ENCODE peak calls at places on chromosomes 4 and X, in nine cellular contexts. One of them, this sample, is unnamed.

GRCh38 chrX:141701081-141701480 is 2.5 kb upstream of the SPANXD start:
- DNase-seq in upper lobe of right lung: no peak
- DNase-seq in AG10803: no peak
- DNase-seq in SK-N-MC: no peak
- DNase-seq in NCI-H226: peak; percentile 35
- DNase-seq in stimulated activated CD8-positive, alpha-beta memory T cell treated with anti-CD3 and anti-CD28 coated beads, Interleukin-7, amount 100 ng/mL, for 4 hours: no peak
- DNase-seq in CD8-positive, alpha-beta T cell: no peak
- DNase-seq in activated CD4-positive, alpha-beta T cell treated with anti-CD3 and anti-CD28 coated beads for 36 hours: no peak
- DNase-seq in T-cell: no peak
- DNase-seq in this sample: no peak

GRCh38 chr4:3530051-3530450 is 2.2 kb downstream of the LRPAP1 start:
- DNase-seq in NCI-H226: no peak
- DNase-seq in SK-N-MC: no peak
- DNase-seq in activated CD4-positive, alpha-beta T cell treated with anti-CD3 and anti-CD28 coated beads for 36 hours: no peak
- DNase-seq in upper lobe of right lung: no peak
- DNase-seq in AG10803: no peak
- DNase-seq in CD8-positive, alpha-beta T cell: no peak
- DNase-seq in T-cell: no peak
- DNase-seq in stimulated activated CD8-positive, alpha-beta memory T cell treated with anti-CD3 and anti-CD28 coated beads, Interleukin-7, amount 100 ng/mL, for 4 hours: no peak
- DNase-seq in this sample: no peak

GRCh38 chrX:15204130-15204751 is 65.6 kb downstream of the ASB9 start:
- DNase-seq in upper lobe of right lung: no peak
- DNase-seq in T-cell: no peak
- DNase-seq in CD8-positive, alpha-beta T cell: no peak
- DNase-seq in AG10803: no peak
- DNase-seq in activated CD4-positive, alpha-beta T cell treated with anti-CD3 and anti-CD28 coated beads for 36 hours: peak; percentile 5
- DNase-seq in NCI-H226: no peak
- DNase-seq in SK-N-MC: no peak
- DNase-seq in stimulated activated CD8-positive, alpha-beta memory T cell treated with anti-CD3 and anti-CD28 coated beads, Interleukin-7, amount 100 ng/mL, for 4 hours: no peak
- DNase-seq in this sample: no peak

GRCh38 chr4:169565606-169566351 is 46.6 kb downstream of the NEK1 start:
- DNase-seq in upper lobe of right lung: no peak
- DNase-seq in SK-N-MC: no peak
- DNase-seq in CD8-positive, alpha-beta T cell: no peak
- DNase-seq in NCI-H226: no peak
- DNase-seq in stimulated activated CD8-positive, alpha-beta memory T cell treated with anti-CD3 and anti-CD28 coated beads, Interleukin-7, amount 100 ng/mL, for 4 hours: no peak
- DNase-seq in T-cell: no peak
- DNase-seq in AG10803: no peak
- DNase-seq in activated CD4-positive, alpha-beta T cell treated with anti-CD3 and anti-CD28 coated beads for 36 hours: no peak
- DNase-seq in this sample: no peak

GRCh38 chr4:157095716-157096115 is 19.8 kb downstream of the GLRB start:
- DNase-seq in SK-N-MC: no peak
- DNase-seq in activated CD4-positive, alpha-beta T cell treated with anti-CD3 and anti-CD28 coated beads for 36 hours: no peak
- DNase-seq in AG10803: no peak
- DNase-seq in T-cell: no peak
- DNase-seq in NCI-H226: no peak
- DNase-seq in stimulated activated CD8-positive, alpha-beta memory T cell treated with anti-CD3 and anti-CD28 coated beads, Interleukin-7, amount 100 ng/mL, for 4 hours: no peak
- DNase-seq in CD8-positive, alpha-beta T cell: no peak
- DNase-seq in upper lobe of right lung: no peak
- DNase-seq in this sample: no peak

GRCh38 chr4:113397114-113397701 is 347.8 kb downstream of the ANK2 start:
- DNase-seq in activated CD4-positive, alpha-beta T cell treated with anti-CD3 and anti-CD28 coated beads for 36 hours: no peak
- DNase-seq in NCI-H226: no peak
- DNase-seq in stimulated activated CD8-positive, alpha-beta memory T cell treated with anti-CD3 and anti-CD28 coated beads, Interleukin-7, amount 100 ng/mL, for 4 hours: no peak
- DNase-seq in T-cell: no peak
- DNase-seq in CD8-positive, alpha-beta T cell: no peak
- DNase-seq in upper lobe of right lung: no peak
- DNase-seq in AG10803: peak; percentile 92
- DNase-seq in SK-N-MC: no peak
- DNase-seq in this sample: no peak

GRCh38 chr4:141890279-141890678 is 253.9 kb downstream of the IL15 start:
- DNase-seq in SK-N-MC: no peak
- DNase-seq in T-cell: no peak
- DNase-seq in CD8-positive, alpha-beta T cell: no peak
- DNase-seq in NCI-H226: peak; percentile 14
- DNase-seq in stimulated activated CD8-positive, alpha-beta memory T cell treated with anti-CD3 and anti-CD28 coated beads, Interleukin-7, amount 100 ng/mL, for 4 hours: no peak
- DNase-seq in upper lobe of right lung: no peak
- DNase-seq in activated CD4-positive, alpha-beta T cell treated with anti-CD3 and anti-CD28 coated beads for 36 hours: no peak
- DNase-seq in AG10803: no peak
- DNase-seq in this sample: no peak

GRCh38 chrX:72026341-72027023 is 105.2 kb downstream of the RTL5 start:
- DNase-seq in T-cell: no peak
- DNase-seq in stimulated activated CD8-positive, alpha-beta memory T cell treated with anti-CD3 and anti-CD28 coated beads, Interleukin-7, amount 100 ng/mL, for 4 hours: no peak
- DNase-seq in activated CD4-positive, alpha-beta T cell treated with anti-CD3 and anti-CD28 coated beads for 36 hours: peak; percentile 27
- DNase-seq in NCI-H226: no peak
- DNase-seq in AG10803: no peak
- DNase-seq in CD8-positive, alpha-beta T cell: no peak
- DNase-seq in SK-N-MC: no peak
- DNase-seq in upper lobe of right lung: no peak
- DNase-seq in this sample: no peak

GRCh38 chrX:155612312-155613224 is at the start of gene TMLHE:
- DNase-seq in CD8-positive, alpha-beta T cell: peak; percentile 50
- DNase-seq in upper lobe of right lung: peak; percentile 77
- DNase-seq in T-cell: peak; percentile 52
- DNase-seq in SK-N-MC: no peak
- DNase-seq in stimulated activated CD8-positive, alpha-beta memory T cell treated with anti-CD3 and anti-CD28 coated beads, Interleukin-7, amount 100 ng/mL, for 4 hours: peak; percentile 50
- DNase-seq in AG10803: peak; percentile 57
- DNase-seq in NCI-H226: peak; percentile 18
- DNase-seq in activated CD4-positive, alpha-beta T cell treated with anti-CD3 and anti-CD28 coated beads for 36 hours: peak; percentile 82
- DNase-seq in this sample: no peak

GRCh38 chr4:173146456-173146855 is 22.2 kb upstream of the GALNT7 start:
- DNase-seq in T-cell: no peak
- DNase-seq in CD8-positive, alpha-beta T cell: no peak
- DNase-seq in stimulated activated CD8-positive, alpha-beta memory T cell treated with anti-CD3 and anti-CD28 coated beads, Interleukin-7, amount 100 ng/mL, for 4 hours: no peak
- DNase-seq in NCI-H226: peak; percentile 9
- DNase-seq in AG10803: no peak
- DNase-seq in activated CD4-positive, alpha-beta T cell treated with anti-CD3 and anti-CD28 coated beads for 36 hours: no peak
- DNase-seq in SK-N-MC: no peak
- DNase-seq in upper lobe of right lung: no peak
- DNase-seq in this sample: no peak

GRCh38 chrX:139120760-139121159 is 409.2 kb upstream of the FGF13 start:
- DNase-seq in AG10803: peak; percentile 34
- DNase-seq in stimulated activated CD8-positive, alpha-beta memory T cell treated with anti-CD3 and anti-CD28 coated beads, Interleukin-7, amount 100 ng/mL, for 4 hours: no peak
- DNase-seq in T-cell: no peak
- DNase-seq in NCI-H226: no peak
- DNase-seq in CD8-positive, alpha-beta T cell: no peak
- DNase-seq in SK-N-MC: no peak
- DNase-seq in activated CD4-positive, alpha-beta T cell treated with anti-CD3 and anti-CD28 coated beads for 36 hours: no peak
- DNase-seq in upper lobe of right lung: no peak
- DNase-seq in this sample: no peak

GRCh38 chrX:121949041-121949760 is 901.8 kb downstream of the GLUD2 start:
- DNase-seq in T-cell: no peak
- DNase-seq in upper lobe of right lung: no peak
- DNase-seq in stimulated activated CD8-positive, alpha-beta memory T cell treated with anti-CD3 and anti-CD28 coated beads, Interleukin-7, amount 100 ng/mL, for 4 hours: no peak
- DNase-seq in NCI-H226: no peak
- DNase-seq in SK-N-MC: no peak
- DNase-seq in CD8-positive, alpha-beta T cell: no peak
- DNase-seq in activated CD4-positive, alpha-beta T cell treated with anti-CD3 and anti-CD28 coated beads for 36 hours: no peak
- DNase-seq in AG10803: peak; percentile 58
- DNase-seq in this sample: no peak

GRCh38 chr4:92968556-92968955 is 664.8 kb downstream of the GRID2 start:
- DNase-seq in T-cell: no peak
- DNase-seq in stimulated activated CD8-positive, alpha-beta memory T cell treated with anti-CD3 and anti-CD28 coated beads, Interleukin-7, amount 100 ng/mL, for 4 hours: no peak
- DNase-seq in SK-N-MC: peak; percentile 47
- DNase-seq in upper lobe of right lung: no peak
- DNase-seq in activated CD4-positive, alpha-beta T cell treated with anti-CD3 and anti-CD28 coated beads for 36 hours: no peak
- DNase-seq in NCI-H226: no peak
- DNase-seq in CD8-positive, alpha-beta T cell: no peak
- DNase-seq in AG10803: no peak
- DNase-seq in this sample: no peak

GRCh38 chr4:57249083-57249482 is 138.9 kb upstream of the IGFBP7 start:
- DNase-seq in stimulated activated CD8-positive, alpha-beta memory T cell treated with anti-CD3 and anti-CD28 coated beads, Interleukin-7, amount 100 ng/mL, for 4 hours: no peak
- DNase-seq in T-cell: no peak
- DNase-seq in SK-N-MC: no peak
- DNase-seq in activated CD4-positive, alpha-beta T cell treated with anti-CD3 and anti-CD28 coated beads for 36 hours: no peak
- DNase-seq in AG10803: no peak
- DNase-seq in CD8-positive, alpha-beta T cell: no peak
- DNase-seq in upper lobe of right lung: no peak
- DNase-seq in NCI-H226: peak; percentile 82
- DNase-seq in this sample: peak; percentile 38

GRCh38 chrX:153828308-153828707 is 2.0 kb downstream of the PDZD4 start:
- DNase-seq in stimulated activated CD8-positive, alpha-beta memory T cell treated with anti-CD3 and anti-CD28 coated beads, Interleukin-7, amount 100 ng/mL, for 4 hours: no peak
- DNase-seq in activated CD4-positive, alpha-beta T cell treated with anti-CD3 and anti-CD28 coated beads for 36 hours: no peak
- DNase-seq in AG10803: no peak
- DNase-seq in T-cell: no peak
- DNase-seq in upper lobe of right lung: no peak
- DNase-seq in CD8-positive, alpha-beta T cell: no peak
- DNase-seq in NCI-H226: no peak
- DNase-seq in SK-N-MC: no peak
- DNase-seq in this sample: no peak

GRCh38 chr4:86594559-86595425 is 677 bp downstream of the PTPN13 start:
- DNase-seq in activated CD4-positive, alpha-beta T cell treated with anti-CD3 and anti-CD28 coated beads for 36 hours: peak; percentile 46
- DNase-seq in AG10803: peak; percentile 99
- DNase-seq in T-cell: no peak
- DNase-seq in NCI-H226: peak; percentile 22
- DNase-seq in upper lobe of right lung: peak; percentile 67
- DNase-seq in stimulated activated CD8-positive, alpha-beta memory T cell treated with anti-CD3 and anti-CD28 coated beads, Interleukin-7, amount 100 ng/mL, for 4 hours: peak; percentile 0
- DNase-seq in SK-N-MC: peak; percentile 91
- DNase-seq in CD8-positive, alpha-beta T cell: no peak
- DNase-seq in this sample: no peak

GRCh38 chrX:47093248-47093647 is 15.0 kb downstream of the RGN start:
- DNase-seq in T-cell: no peak
- DNase-seq in upper lobe of right lung: no peak
- DNase-seq in NCI-H226: no peak
- DNase-seq in SK-N-MC: no peak
- DNase-seq in stimulated activated CD8-positive, alpha-beta memory T cell treated with anti-CD3 and anti-CD28 coated beads, Interleukin-7, amount 100 ng/mL, for 4 hours: no peak
- DNase-seq in activated CD4-positive, alpha-beta T cell treated with anti-CD3 and anti-CD28 coated beads for 36 hours: peak; percentile 10
- DNase-seq in AG10803: peak; percentile 31
- DNase-seq in CD8-positive, alpha-beta T cell: no peak
- DNase-seq in this sample: peak; percentile 8

GRCh38 chrX:131979116-131979515 is 44.0 kb upstream of the STK26 start:
- DNase-seq in AG10803: no peak
- DNase-seq in CD8-positive, alpha-beta T cell: no peak
- DNase-seq in stimulated activated CD8-positive, alpha-beta memory T cell treated with anti-CD3 and anti-CD28 coated beads, Interleukin-7, amount 100 ng/mL, for 4 hours: no peak
- DNase-seq in T-cell: no peak
- DNase-seq in NCI-H226: no peak
- DNase-seq in SK-N-MC: no peak
- DNase-seq in upper lobe of right lung: no peak
- DNase-seq in activated CD4-positive, alpha-beta T cell treated with anti-CD3 and anti-CD28 coated beads for 36 hours: no peak
- DNase-seq in this sample: no peak

GRCh38 chr4:92012899-92013867 is 290.6 kb upstream of the GRID2 start:
- DNase-seq in CD8-positive, alpha-beta T cell: no peak
- DNase-seq in activated CD4-positive, alpha-beta T cell treated with anti-CD3 and anti-CD28 coated beads for 36 hours: no peak
- DNase-seq in NCI-H226: no peak
- DNase-seq in AG10803: no peak
- DNase-seq in stimulated activated CD8-positive, alpha-beta memory T cell treated with anti-CD3 and anti-CD28 coated beads, Interleukin-7, amount 100 ng/mL, for 4 hours: no peak
- DNase-seq in T-cell: no peak
- DNase-seq in SK-N-MC: no peak
- DNase-seq in upper lobe of right lung: no peak
- DNase-seq in this sample: no peak

GRCh38 chrX:63488546-63489373 is 137.6 kb upstream of the SPIN4 start:
- DNase-seq in activated CD4-positive, alpha-beta T cell treated with anti-CD3 and anti-CD28 coated beads for 36 hours: no peak
- DNase-seq in AG10803: no peak
- DNase-seq in upper lobe of right lung: no peak
- DNase-seq in NCI-H226: no peak
- DNase-seq in CD8-positive, alpha-beta T cell: no peak
- DNase-seq in SK-N-MC: no peak
- DNase-seq in T-cell: no peak
- DNase-seq in stimulated activated CD8-positive, alpha-beta memory T cell treated with anti-CD3 and anti-CD28 coated beads, Interleukin-7, amount 100 ng/mL, for 4 hours: no peak
- DNase-seq in this sample: no peak

GRCh38 chr4:89496851-89497250 is 189.3 kb upstream of the GPRIN3 start:
- DNase-seq in activated CD4-positive, alpha-beta T cell treated with anti-CD3 and anti-CD28 coated beads for 36 hours: no peak
- DNase-seq in T-cell: no peak
- DNase-seq in stimulated activated CD8-positive, alpha-beta memory T cell treated with anti-CD3 and anti-CD28 coated beads, Interleukin-7, amount 100 ng/mL, for 4 hours: no peak
- DNase-seq in CD8-positive, alpha-beta T cell: no peak
- DNase-seq in SK-N-MC: no peak
- DNase-seq in AG10803: peak; percentile 75
- DNase-seq in upper lobe of right lung: no peak
- DNase-seq in NCI-H226: peak; percentile 29
- DNase-seq in this sample: no peak

GRCh38 chr4:48985976-48986653 is at the start of gene CWH43:
- DNase-seq in stimulated activated CD8-positive, alpha-beta memory T cell treated with anti-CD3 and anti-CD28 coated beads, Interleukin-7, amount 100 ng/mL, for 4 hours: no peak
- DNase-seq in SK-N-MC: no peak
- DNase-seq in activated CD4-positive, alpha-beta T cell treated with anti-CD3 and anti-CD28 coated beads for 36 hours: peak; percentile 8
- DNase-seq in upper lobe of right lung: peak; percentile 61
- DNase-seq in AG10803: no peak
- DNase-seq in T-cell: no peak
- DNase-seq in CD8-positive, alpha-beta T cell: no peak
- DNase-seq in NCI-H226: no peak
- DNase-seq in this sample: no peak

GRCh38 chr4:153112071-153112460 is 92.2 kb upstream of the TRIM2 start:
- DNase-seq in SK-N-MC: no peak
- DNase-seq in activated CD4-positive, alpha-beta T cell treated with anti-CD3 and anti-CD28 coated beads for 36 hours: peak; percentile 49
- DNase-seq in stimulated activated CD8-positive, alpha-beta memory T cell treated with anti-CD3 and anti-CD28 coated beads, Interleukin-7, amount 100 ng/mL, for 4 hours: peak; percentile 19
- DNase-seq in AG10803: no peak
- DNase-seq in CD8-positive, alpha-beta T cell: peak; percentile 44
- DNase-seq in upper lobe of right lung: no peak
- DNase-seq in T-cell: peak; percentile 70
- DNase-seq in NCI-H226: no peak
- DNase-seq in this sample: no peak

GRCh38 chr4:161815841-161816240 is 348.0 kb downstream of the FSTL5 start:
- DNase-seq in activated CD4-positive, alpha-beta T cell treated with anti-CD3 and anti-CD28 coated beads for 36 hours: no peak
- DNase-seq in stimulated activated CD8-positive, alpha-beta memory T cell treated with anti-CD3 and anti-CD28 coated beads, Interleukin-7, amount 100 ng/mL, for 4 hours: no peak
- DNase-seq in CD8-positive, alpha-beta T cell: no peak
- DNase-seq in upper lobe of right lung: no peak
- DNase-seq in T-cell: no peak
- DNase-seq in SK-N-MC: no peak
- DNase-seq in NCI-H226: no peak
- DNase-seq in AG10803: no peak
- DNase-seq in this sample: no peak

GRCh38 chr4:2287594-2287915 is 25.6 kb upstream of the MXD4 start:
- DNase-seq in upper lobe of right lung: peak; percentile 37
- DNase-seq in NCI-H226: no peak
- DNase-seq in activated CD4-positive, alpha-beta T cell treated with anti-CD3 and anti-CD28 coated beads for 36 hours: no peak
- DNase-seq in T-cell: no peak
- DNase-seq in SK-N-MC: no peak
- DNase-seq in CD8-positive, alpha-beta T cell: no peak
- DNase-seq in AG10803: no peak
- DNase-seq in stimulated activated CD8-positive, alpha-beta memory T cell treated with anti-CD3 and anti-CD28 coated beads, Interleukin-7, amount 100 ng/mL, for 4 hours: no peak
- DNase-seq in this sample: no peak

GRCh38 chr4:124710911-124711310 is 1.6 kb downstream of the ANKRD50 start:
- DNase-seq in upper lobe of right lung: no peak
- DNase-seq in CD8-positive, alpha-beta T cell: no peak
- DNase-seq in AG10803: peak; percentile 28
- DNase-seq in T-cell: no peak
- DNase-seq in activated CD4-positive, alpha-beta T cell treated with anti-CD3 and anti-CD28 coated beads for 36 hours: no peak
- DNase-seq in SK-N-MC: no peak
- DNase-seq in NCI-H226: no peak
- DNase-seq in stimulated activated CD8-positive, alpha-beta memory T cell treated with anti-CD3 and anti-CD28 coated beads, Interleukin-7, amount 100 ng/mL, for 4 hours: no peak
- DNase-seq in this sample: no peak

GRCh38 chr4:89708903-89709361 is 128.0 kb downstream of the SNCA start:
- DNase-seq in T-cell: no peak
- DNase-seq in CD8-positive, alpha-beta T cell: no peak
- DNase-seq in stimulated activated CD8-positive, alpha-beta memory T cell treated with anti-CD3 and anti-CD28 coated beads, Interleukin-7, amount 100 ng/mL, for 4 hours: no peak
- DNase-seq in NCI-H226: no peak
- DNase-seq in SK-N-MC: no peak
- DNase-seq in upper lobe of right lung: no peak
- DNase-seq in AG10803: peak; percentile 33
- DNase-seq in activated CD4-positive, alpha-beta T cell treated with anti-CD3 and anti-CD28 coated beads for 36 hours: no peak
- DNase-seq in this sample: peak; percentile 15

GRCh38 chr4:183960912-183961569 is 55.9 kb downstream of the STOX2 start:
- DNase-seq in NCI-H226: no peak
- DNase-seq in upper lobe of right lung: no peak
- DNase-seq in SK-N-MC: no peak
- DNase-seq in activated CD4-positive, alpha-beta T cell treated with anti-CD3 and anti-CD28 coated beads for 36 hours: no peak
- DNase-seq in CD8-positive, alpha-beta T cell: no peak
- DNase-seq in T-cell: no peak
- DNase-seq in AG10803: no peak
- DNase-seq in stimulated activated CD8-positive, alpha-beta memory T cell treated with anti-CD3 and anti-CD28 coated beads, Interleukin-7, amount 100 ng/mL, for 4 hours: no peak
- DNase-seq in this sample: no peak

GRCh38 chrX:45621356-45622041 is 420.8 kb upstream of the DIPK2B start:
- DNase-seq in SK-N-MC: no peak
- DNase-seq in T-cell: no peak
- DNase-seq in stimulated activated CD8-positive, alpha-beta memory T cell treated with anti-CD3 and anti-CD28 coated beads, Interleukin-7, amount 100 ng/mL, for 4 hours: no peak
- DNase-seq in upper lobe of right lung: no peak
- DNase-seq in NCI-H226: peak; percentile 64
- DNase-seq in CD8-positive, alpha-beta T cell: no peak
- DNase-seq in AG10803: peak; percentile 79
- DNase-seq in activated CD4-positive, alpha-beta T cell treated with anti-CD3 and anti-CD28 coated beads for 36 hours: peak; percentile 20
- DNase-seq in this sample: peak; percentile 44

GRCh38 chr4:95387719-95388118 is 161.1 kb downstream of the UNC5C start:
- DNase-seq in AG10803: no peak
- DNase-seq in NCI-H226: no peak
- DNase-seq in upper lobe of right lung: no peak
- DNase-seq in T-cell: no peak
- DNase-seq in activated CD4-positive, alpha-beta T cell treated with anti-CD3 and anti-CD28 coated beads for 36 hours: no peak
- DNase-seq in stimulated activated CD8-positive, alpha-beta memory T cell treated with anti-CD3 and anti-CD28 coated beads, Interleukin-7, amount 100 ng/mL, for 4 hours: no peak
- DNase-seq in CD8-positive, alpha-beta T cell: no peak
- DNase-seq in SK-N-MC: no peak
- DNase-seq in this sample: no peak

GRCh38 chr4:17336524-17336941 is 175.4 kb downstream of the QDPR start:
- DNase-seq in T-cell: peak; percentile 73
- DNase-seq in upper lobe of right lung: no peak
- DNase-seq in NCI-H226: no peak
- DNase-seq in stimulated activated CD8-positive, alpha-beta memory T cell treated with anti-CD3 and anti-CD28 coated beads, Interleukin-7, amount 100 ng/mL, for 4 hours: peak; percentile 66
- DNase-seq in CD8-positive, alpha-beta T cell: peak; percentile 86
- DNase-seq in AG10803: no peak
- DNase-seq in activated CD4-positive, alpha-beta T cell treated with anti-CD3 and anti-CD28 coated beads for 36 hours: peak; percentile 86
- DNase-seq in SK-N-MC: no peak
- DNase-seq in this sample: no peak

This sample was measured in non-pigmented ciliary epithelial cell.